ENCODE peak calls at places on chromosome 6, in five cellular contexts. One of them, this sample, is unnamed.

GRCh38 chr6:37868447-37868825 is 48.9 kb downstream of the ZFAND3 start:
- DNase-seq in stimulated activated CD8-positive, alpha-beta memory T cell treated with anti-CD3 and anti-CD28 coated beads, Interleukin-12 subunit alpha, Interleukin-12 subunit beta, amount 100 ng/mL, for 4 hours: no peak
- DNase-seq in erythroblast: no peak
- DNase-seq in HT1080: peak; percentile 57
- DNase-seq in stimulated activated CD4-positive, alpha-beta T cell treated with anti-CD3 and anti-CD28 coated beads, TNF-alpha, amount 100 ng/mL, for 1 hour: no peak
- DNase-seq in this sample: peak; percentile 74

GRCh38 chr6:11229267-11230043 is 3.0 kb downstream of the NEDD9 start:
- DNase-seq in stimulated activated CD8-positive, alpha-beta memory T cell treated with anti-CD3 and anti-CD28 coated beads, Interleukin-12 subunit alpha, Interleukin-12 subunit beta, amount 100 ng/mL, for 4 hours: no peak
- DNase-seq in erythroblast: no peak
- DNase-seq in HT1080: no peak
- DNase-seq in stimulated activated CD4-positive, alpha-beta T cell treated with anti-CD3 and anti-CD28 coated beads, TNF-alpha, amount 100 ng/mL, for 1 hour: no peak
- DNase-seq in this sample: peak; percentile 47

GRCh38 chr6:6915813-6916547 is 191.8 kb upstream of the RREB1 start:
- DNase-seq in stimulated activated CD8-positive, alpha-beta memory T cell treated with anti-CD3 and anti-CD28 coated beads, Interleukin-12 subunit alpha, Interleukin-12 subunit beta, amount 100 ng/mL, for 4 hours: no peak
- DNase-seq in erythroblast: no peak
- DNase-seq in HT1080: no peak
- DNase-seq in stimulated activated CD4-positive, alpha-beta T cell treated with anti-CD3 and anti-CD28 coated beads, TNF-alpha, amount 100 ng/mL, for 1 hour: no peak
- DNase-seq in this sample: peak; percentile 82

GRCh38 chr6:86153529-86153928 is 510.8 kb upstream of the SYNCRIP start:
- DNase-seq in stimulated activated CD8-positive, alpha-beta memory T cell treated with anti-CD3 and anti-CD28 coated beads, Interleukin-12 subunit alpha, Interleukin-12 subunit beta, amount 100 ng/mL, for 4 hours: no peak
- DNase-seq in erythroblast: no peak
- DNase-seq in HT1080: no peak
- DNase-seq in stimulated activated CD4-positive, alpha-beta T cell treated with anti-CD3 and anti-CD28 coated beads, TNF-alpha, amount 100 ng/mL, for 1 hour: no peak
- DNase-seq in this sample: no peak

GRCh38 chr6:168363811-168364792 is 44.5 kb upstream of the DACT2 start:
- DNase-seq in stimulated activated CD8-positive, alpha-beta memory T cell treated with anti-CD3 and anti-CD28 coated beads, Interleukin-12 subunit alpha, Interleukin-12 subunit beta, amount 100 ng/mL, for 4 hours: no peak
- DNase-seq in erythroblast: no peak
- DNase-seq in HT1080: no peak
- DNase-seq in stimulated activated CD4-positive, alpha-beta T cell treated with anti-CD3 and anti-CD28 coated beads, TNF-alpha, amount 100 ng/mL, for 1 hour: no peak
- DNase-seq in this sample: no peak

GRCh38 chr6:39724787-39725631 is at the start of gene KIF6:
- DNase-seq in stimulated activated CD8-positive, alpha-beta memory T cell treated with anti-CD3 and anti-CD28 coated beads, Interleukin-12 subunit alpha, Interleukin-12 subunit beta, amount 100 ng/mL, for 4 hours: peak; percentile 58
- DNase-seq in erythroblast: peak; percentile 88
- DNase-seq in HT1080: peak; percentile 58
- DNase-seq in stimulated activated CD4-positive, alpha-beta T cell treated with anti-CD3 and anti-CD28 coated beads, TNF-alpha, amount 100 ng/mL, for 1 hour: peak; percentile 53
- DNase-seq in this sample: peak; percentile 84

GRCh38 chr6:164109770-164110140 is 695.2 kb downstream of the QKI start:
- DNase-seq in stimulated activated CD8-positive, alpha-beta memory T cell treated with anti-CD3 and anti-CD28 coated beads, Interleukin-12 subunit alpha, Interleukin-12 subunit beta, amount 100 ng/mL, for 4 hours: no peak
- DNase-seq in erythroblast: peak; percentile 15
- DNase-seq in HT1080: no peak
- DNase-seq in stimulated activated CD4-positive, alpha-beta T cell treated with anti-CD3 and anti-CD28 coated beads, TNF-alpha, amount 100 ng/mL, for 1 hour: no peak
- DNase-seq in this sample: no peak

GRCh38 chr6:12119085-12119588 is 107.0 kb downstream of the HIVEP1 start:
- DNase-seq in stimulated activated CD8-positive, alpha-beta memory T cell treated with anti-CD3 and anti-CD28 coated beads, Interleukin-12 subunit alpha, Interleukin-12 subunit beta, amount 100 ng/mL, for 4 hours: no peak
- DNase-seq in erythroblast: peak; percentile 80
- DNase-seq in HT1080: no peak
- DNase-seq in stimulated activated CD4-positive, alpha-beta T cell treated with anti-CD3 and anti-CD28 coated beads, TNF-alpha, amount 100 ng/mL, for 1 hour: no peak
- DNase-seq in this sample: no peak

GRCh38 chr6:43828711-43829110 is 58.7 kb downstream of the VEGFA start:
- DNase-seq in stimulated activated CD8-positive, alpha-beta memory T cell treated with anti-CD3 and anti-CD28 coated beads, Interleukin-12 subunit alpha, Interleukin-12 subunit beta, amount 100 ng/mL, for 4 hours: no peak
- DNase-seq in erythroblast: peak; percentile 50
- DNase-seq in HT1080: no peak
- DNase-seq in stimulated activated CD4-positive, alpha-beta T cell treated with anti-CD3 and anti-CD28 coated beads, TNF-alpha, amount 100 ng/mL, for 1 hour: no peak
- DNase-seq in this sample: no peak

GRCh38 chr6:44001318-44001868 is 125.9 kb downstream of the MRPL14 start:
- DNase-seq in stimulated activated CD8-positive, alpha-beta memory T cell treated with anti-CD3 and anti-CD28 coated beads, Interleukin-12 subunit alpha, Interleukin-12 subunit beta, amount 100 ng/mL, for 4 hours: no peak
- DNase-seq in erythroblast: peak; percentile 73
- DNase-seq in HT1080: no peak
- DNase-seq in stimulated activated CD4-positive, alpha-beta T cell treated with anti-CD3 and anti-CD28 coated beads, TNF-alpha, amount 100 ng/mL, for 1 hour: no peak
- DNase-seq in this sample: peak; percentile 30

GRCh38 chr6:4977468-4977867 is 26.4 kb downstream of the RPP40 start:
- DNase-seq in stimulated activated CD8-positive, alpha-beta memory T cell treated with anti-CD3 and anti-CD28 coated beads, Interleukin-12 subunit alpha, Interleukin-12 subunit beta, amount 100 ng/mL, for 4 hours: no peak
- DNase-seq in erythroblast: no peak
- DNase-seq in HT1080: no peak
- DNase-seq in stimulated activated CD4-positive, alpha-beta T cell treated with anti-CD3 and anti-CD28 coated beads, TNF-alpha, amount 100 ng/mL, for 1 hour: no peak
- DNase-seq in this sample: no peak

GRCh38 chr6:75488026-75488425 is 5.6 kb downstream of the FILIP1 start:
- DNase-seq in stimulated activated CD8-positive, alpha-beta memory T cell treated with anti-CD3 and anti-CD28 coated beads, Interleukin-12 subunit alpha, Interleukin-12 subunit beta, amount 100 ng/mL, for 4 hours: no peak
- DNase-seq in erythroblast: no peak
- DNase-seq in HT1080: no peak
- DNase-seq in stimulated activated CD4-positive, alpha-beta T cell treated with anti-CD3 and anti-CD28 coated beads, TNF-alpha, amount 100 ng/mL, for 1 hour: no peak
- DNase-seq in this sample: peak; percentile 79

GRCh38 chr6:32086661-32087573 is 22.2 kb downstream of the TNXB start:
- DNase-seq in stimulated activated CD8-positive, alpha-beta memory T cell treated with anti-CD3 and anti-CD28 coated beads, Interleukin-12 subunit alpha, Interleukin-12 subunit beta, amount 100 ng/mL, for 4 hours: no peak
- DNase-seq in erythroblast: peak; percentile 47
- DNase-seq in HT1080: peak; percentile 77
- DNase-seq in stimulated activated CD4-positive, alpha-beta T cell treated with anti-CD3 and anti-CD28 coated beads, TNF-alpha, amount 100 ng/mL, for 1 hour: no peak
- DNase-seq in this sample: peak; percentile 76

GRCh38 chr6:43671011-43671800 is 16.4 kb downstream of the MRPS18A start:
- DNase-seq in stimulated activated CD8-positive, alpha-beta memory T cell treated with anti-CD3 and anti-CD28 coated beads, Interleukin-12 subunit alpha, Interleukin-12 subunit beta, amount 100 ng/mL, for 4 hours: no peak
- DNase-seq in erythroblast: no peak
- DNase-seq in HT1080: no peak
- DNase-seq in stimulated activated CD4-positive, alpha-beta T cell treated with anti-CD3 and anti-CD28 coated beads, TNF-alpha, amount 100 ng/mL, for 1 hour: no peak
- DNase-seq in this sample: no peak

GRCh38 chr6:163335671-163336545 is 78.6 kb upstream of the QKI start:
- DNase-seq in stimulated activated CD8-positive, alpha-beta memory T cell treated with anti-CD3 and anti-CD28 coated beads, Interleukin-12 subunit alpha, Interleukin-12 subunit beta, amount 100 ng/mL, for 4 hours: no peak
- DNase-seq in erythroblast: no peak
- DNase-seq in HT1080: no peak
- DNase-seq in stimulated activated CD4-positive, alpha-beta T cell treated with anti-CD3 and anti-CD28 coated beads, TNF-alpha, amount 100 ng/mL, for 1 hour: no peak
- DNase-seq in this sample: peak; percentile 12

GRCh38 chr6:169536446-169537170 is 165.2 kb downstream of the WDR27 start:
- DNase-seq in stimulated activated CD8-positive, alpha-beta memory T cell treated with anti-CD3 and anti-CD28 coated beads, Interleukin-12 subunit alpha, Interleukin-12 subunit beta, amount 100 ng/mL, for 4 hours: no peak
- DNase-seq in erythroblast: no peak
- DNase-seq in HT1080: peak; percentile 77
- DNase-seq in stimulated activated CD4-positive, alpha-beta T cell treated with anti-CD3 and anti-CD28 coated beads, TNF-alpha, amount 100 ng/mL, for 1 hour: no peak
- DNase-seq in this sample: peak; percentile 94

GRCh38 chr6:26273673-26274595 is 91.1 kb upstream of the BTN3A2 start:
- DNase-seq in stimulated activated CD8-positive, alpha-beta memory T cell treated with anti-CD3 and anti-CD28 coated beads, Interleukin-12 subunit alpha, Interleukin-12 subunit beta, amount 100 ng/mL, for 4 hours: no peak
- DNase-seq in erythroblast: no peak
- DNase-seq in HT1080: no peak
- DNase-seq in stimulated activated CD4-positive, alpha-beta T cell treated with anti-CD3 and anti-CD28 coated beads, TNF-alpha, amount 100 ng/mL, for 1 hour: no peak
- DNase-seq in this sample: peak; percentile 38